ENCODE peak calls at places on chromosomes 13 and 19, in seven cellular contexts. I, D, R, V, B, F and Q are unnamed samples.

GRCh38 chr19:18804139-18804601 is 13.1 kb upstream of the COMP start:
- DNase-seq in B (no peak), V (no peak), F (no peak), I (no peak), R (no peak), D (no peak), Q (no peak)

GRCh38 chr13:52127783-52128702 is 830 bp downstream of the NEK5 start:
- DNase-seq in V (no peak), R (peak), I (peak), B (peak), D (peak), F (peak), Q (no peak)

GRCh38 chr13:98144501-98145350 is 1.8 kb downstream of the FARP1 start:
- DNase-seq in R (no peak), I (peak), B (no peak), V (no peak), D (peak), F (no peak), Q (no peak)

GRCh38 chr19:27881213-27881612 is 1331.7 kb downstream of the UQCRFS1 start:
- DNase-seq in R (no peak), B (no peak), F (no peak), V (no peak), D (no peak), I (no peak), Q (peak)

GRCh38 chr19:5594521-5594950 is 26.8 kb upstream of the TINCR start:
- DNase-seq in B (no peak), V (no peak), F (no peak), I (no peak), D (no peak), R (no peak), Q (no peak)

GRCh38 chr19:58409010-58409790 is 751 bp downstream of the ZNF584 start:
- DNase-seq in I (peak), V (no peak), R (no peak), D (peak), B (no peak), F (no peak), Q (no peak)

GRCh38 chr13:103168901-103169508 is 102.8 kb upstream of the SLC10A2 start:
- DNase-seq in R (no peak), D (no peak), V (no peak), F (no peak), B (no peak), I (no peak), Q (no peak)

GRCh38 chr13:49733181-49733951 is 42.1 kb upstream of the EBPL start:
- DNase-seq in R (no peak), F (no peak), V (no peak), D (no peak), B (peak), I (peak), Q (no peak)

GRCh38 chr13:89726690-89727435 is 1620.6 kb upstream of the MIR17HG start:
- DNase-seq in V (no peak), I (peak), B (no peak), D (no peak), R (no peak), F (no peak), Q (no peak)